ENCODE peak calls at places on chromosomes 4 and X, in four cellular contexts. R is dorsolateral prefrontal cortex, N is ascending aorta, J is HCT116. Y is an unnamed sample.

GRCh38 chr4:73442275-73442674 is 6.3 kb downstream of the AFP start:
- DNase-seq in R (no peak), N (no peak), J (no peak), Y (no peak)

GRCh38 chr4:138034871-138035270 is 207.3 kb downstream of the SLC7A11 start:
- DNase-seq in J (no peak), R (no peak), N (no peak), Y (no peak)

GRCh38 chrX:134377537-134377936 is 82.4 kb upstream of the HPRT1 start:
- DNase-seq in J (no peak), N (no peak), R (no peak), Y (peak)

GRCh38 chr4:15914736-15915135 is 23.8 kb downstream of the FGFBP1 start:
- DNase-seq in R (no peak), J (no peak), N (no peak), Y (no peak)

GRCh38 chrX:132676561-132677186 is 187.8 kb upstream of the MBNL3 start:
- DNase-seq in N (no peak), J (no peak), R (no peak), Y (no peak)

GRCh38 chr4:118883861-118884260 is 4.8 kb upstream of the SYNPO2 start:
- DNase-seq in N (no peak), J (no peak), R (no peak), Y (no peak)

GRCh38 chr4:54525602-54526001 is 132.2 kb upstream of the KIT start:
- DNase-seq in N (no peak), R (no peak), J (no peak), Y (no peak)

GRCh38 chr4:145782756-145783155 is 102.8 kb downstream of the C4orf51 start:
- DNase-seq in J (no peak), R (no peak), N (no peak), Y (no peak)

GRCh38 chr4:80188801-80189458 is 8.4 kb upstream of the PRDM8 start:
- DNase-seq in N (no peak), R (no peak), J (no peak), Y (no peak)

GRCh38 chr4:73103799-73104503 is 34.4 kb upstream of the COX18 start:
- DNase-seq in R (no peak), N (no peak), J (no peak), Y (no peak)

GRCh38 chrX:132077414-132077813 is 50.4 kb downstream of the FRMD7 start:
- DNase-seq in N (no peak), R (no peak), J (no peak), Y (no peak)

GRCh38 chr4:52873191-52873590 is 11.1 kb downstream of the RASL11B start:
- DNase-seq in J (peak), R (no peak), N (no peak), Y (no peak)

GRCh38 chr4:38531126-38531737 is 132.8 kb upstream of the KLF3 start:
- DNase-seq in N (no peak), J (no peak), R (no peak), Y (no peak)

GRCh38 chr4:75916091-75916661 is 13.9 kb upstream of the PPEF2 start:
- DNase-seq in N (no peak), J (peak), R (no peak), Y (no peak)

GRCh38 chrX:96703816-96704215 is 19.2 kb downstream of the DIAPH2 start:
- DNase-seq in J (no peak), R (no peak), N (no peak), Y (no peak)

GRCh38 chr4:170652571-170652970 is 562.8 kb upstream of the AADAT start:
- DNase-seq in J (no peak), R (no peak), N (no peak), Y (no peak)

GRCh38 chr4:104591505-104591904 is 96.8 kb upstream of the CXXC4 start:
- DNase-seq in R (no peak), N (no peak), J (no peak), Y (no peak)

GRCh38 chr4:76984788-76985211 is 35.2 kb downstream of the SEPTIN11 start:
- DNase-seq in N (peak), R (no peak), J (no peak), Y (no peak)

GRCh38 chrX:48998391-48998790 is 3.7 kb downstream of the GRIPAP1 start:
- DNase-seq in N (no peak), J (no peak), R (no peak), Y (no peak)

GRCh38 chr4:4837921-4838601 is 21.4 kb upstream of the MSX1 start:
- DNase-seq in J (no peak), N (no peak), R (no peak), Y (no peak)

GRCh38 chr4:138911903-138912713 is 103.5 kb upstream of the NOCT start:
- DNase-seq in R (no peak), N (no peak), J (no peak), Y (no peak)

GRCh38 chr4:184392748-184393334 is 81.5 kb downstream of the IRF2 start:
- DNase-seq in N (no peak), J (no peak), R (no peak), Y (no peak)

GRCh38 chrX:53421772-53422090 is 723 bp downstream of the SMC1A start:
- DNase-seq in R (no peak), N (no peak), J (no peak), Y (no peak)

GRCh38 chrX:129693343-129693742 is 38.6 kb upstream of the APLN start:
- DNase-seq in J (no peak), R (no peak), N (no peak), Y (no peak)

GRCh38 chr4:151540728-151541437 is 131.9 kb downstream of the FHIP1A start:
- DNase-seq in J (peak), N (no peak), R (no peak), Y (no peak)

GRCh38 chrX:63514575-63514967 is 163.4 kb upstream of the SPIN4 start:
- DNase-seq in N (no peak), R (no peak), J (no peak), Y (no peak)

GRCh38 chr4:146545102-146545501 is 23.4 kb upstream of the SLC10A7 start:
- DNase-seq in J (no peak), N (no peak), R (no peak), Y (no peak)

GRCh38 chr4:83603130-83603529 is 67.2 kb downstream of the GPAT3 start:
- DNase-seq in J (no peak), N (no peak), R (no peak), Y (no peak)

GRCh38 chr4:15695240-15695699 is 7.6 kb upstream of the BST1 start:
- DNase-seq in R (no peak), J (peak), N (no peak), Y (no peak)

GRCh38 chr4:80005863-80006262 is 67.2 kb downstream of the ANTXR2 start:
- DNase-seq in R (no peak), J (no peak), N (no peak), Y (no peak)

GRCh38 chr4:48668254-48669017 is 111.6 kb downstream of the FRYL start:
- DNase-seq in J (no peak), N (no peak), R (no peak), Y (no peak)

GRCh38 chrX:133249659-133250058 is 31.5 kb upstream of the TFDP3 start:
- DNase-seq in N (no peak), R (no peak), J (no peak), Y (no peak)

GRCh38 chr4:150315175-150315574 is 236.9 kb downstream of the DCLK2 start:
- DNase-seq in N (no peak), R (no peak), J (no peak), Y (no peak)